ENCODE peak calls at places on chromosomes 4 and X, in nine cellular contexts. One of them, this sample, is unnamed.

GRCh38 chrX:57294961-57295360 is 8.5 kb downstream of the FAAH2 start:
- DNase-seq in activated naive CD4-positive, alpha-beta T cell treated with anti-CD3 and anti-CD28 coated beads, Interleukin-2, amount 50 U/mL, for 16 hours: no peak
- DNase-seq in GF-D8: no peak
- DNase-seq in stimulated activated CD4-positive, alpha-beta T cell treated with anti-CD3 and anti-CD28 coated beads, TNF-alpha, amount 100 ng/mL, for 48 hours: no peak
- DNase-seq in ACHN: no peak
- DNase-seq in stimulated activated CD8-positive, alpha-beta memory T cell treated with anti-CD3 and anti-CD28 coated beads, Interleukin-4, amount 100 ng/mL, for 48 hours: no peak
- DNase-seq in Kasumi-1: no peak
- DNase-seq in HFF-Myc: no peak
- DNase-seq in EH: no peak
- DNase-seq in this sample: no peak

GRCh38 chr4:122313001-122313400 is 65.8 kb upstream of the ADAD1 start:
- DNase-seq in activated naive CD4-positive, alpha-beta T cell treated with anti-CD3 and anti-CD28 coated beads, Interleukin-2, amount 50 U/mL, for 16 hours: no peak
- DNase-seq in GF-D8: no peak
- DNase-seq in stimulated activated CD4-positive, alpha-beta T cell treated with anti-CD3 and anti-CD28 coated beads, TNF-alpha, amount 100 ng/mL, for 48 hours: no peak
- DNase-seq in ACHN: no peak
- DNase-seq in stimulated activated CD8-positive, alpha-beta memory T cell treated with anti-CD3 and anti-CD28 coated beads, Interleukin-4, amount 100 ng/mL, for 48 hours: no peak
- DNase-seq in Kasumi-1: no peak
- DNase-seq in HFF-Myc: no peak
- DNase-seq in EH: peak
- DNase-seq in this sample: no peak

GRCh38 chr4:185510803-185511202 is 24.5 kb downstream of the PDLIM3 start:
- DNase-seq in activated naive CD4-positive, alpha-beta T cell treated with anti-CD3 and anti-CD28 coated beads, Interleukin-2, amount 50 U/mL, for 16 hours: no peak
- DNase-seq in GF-D8: no peak
- DNase-seq in stimulated activated CD4-positive, alpha-beta T cell treated with anti-CD3 and anti-CD28 coated beads, TNF-alpha, amount 100 ng/mL, for 48 hours: no peak
- DNase-seq in ACHN: no peak
- DNase-seq in stimulated activated CD8-positive, alpha-beta memory T cell treated with anti-CD3 and anti-CD28 coated beads, Interleukin-4, amount 100 ng/mL, for 48 hours: no peak
- DNase-seq in Kasumi-1: no peak
- DNase-seq in HFF-Myc: no peak
- DNase-seq in EH: no peak
- DNase-seq in this sample: no peak

GRCh38 chr4:53617101-53617680 is 25.9 kb upstream of the LNX1 start:
- DNase-seq in activated naive CD4-positive, alpha-beta T cell treated with anti-CD3 and anti-CD28 coated beads, Interleukin-2, amount 50 U/mL, for 16 hours: no peak
- DNase-seq in GF-D8: no peak
- DNase-seq in stimulated activated CD4-positive, alpha-beta T cell treated with anti-CD3 and anti-CD28 coated beads, TNF-alpha, amount 100 ng/mL, for 48 hours: no peak
- DNase-seq in ACHN: no peak
- DNase-seq in stimulated activated CD8-positive, alpha-beta memory T cell treated with anti-CD3 and anti-CD28 coated beads, Interleukin-4, amount 100 ng/mL, for 48 hours: no peak
- DNase-seq in Kasumi-1: no peak
- DNase-seq in HFF-Myc: no peak
- DNase-seq in EH: no peak
- DNase-seq in this sample: no peak

GRCh38 chr4:47641755-47642154 is 156.7 kb downstream of the ATP10D start:
- DNase-seq in activated naive CD4-positive, alpha-beta T cell treated with anti-CD3 and anti-CD28 coated beads, Interleukin-2, amount 50 U/mL, for 16 hours: no peak
- DNase-seq in GF-D8: no peak
- DNase-seq in stimulated activated CD4-positive, alpha-beta T cell treated with anti-CD3 and anti-CD28 coated beads, TNF-alpha, amount 100 ng/mL, for 48 hours: no peak
- DNase-seq in ACHN: no peak
- DNase-seq in stimulated activated CD8-positive, alpha-beta memory T cell treated with anti-CD3 and anti-CD28 coated beads, Interleukin-4, amount 100 ng/mL, for 48 hours: no peak
- DNase-seq in Kasumi-1: no peak
- DNase-seq in HFF-Myc: no peak
- DNase-seq in EH: peak
- DNase-seq in this sample: no peak

GRCh38 chr4:183098080-183098722 is 856 bp upstream of the WWC2 start:
- DNase-seq in activated naive CD4-positive, alpha-beta T cell treated with anti-CD3 and anti-CD28 coated beads, Interleukin-2, amount 50 U/mL, for 16 hours: peak
- DNase-seq in GF-D8: no peak
- DNase-seq in stimulated activated CD4-positive, alpha-beta T cell treated with anti-CD3 and anti-CD28 coated beads, TNF-alpha, amount 100 ng/mL, for 48 hours: no peak
- DNase-seq in ACHN: peak
- DNase-seq in stimulated activated CD8-positive, alpha-beta memory T cell treated with anti-CD3 and anti-CD28 coated beads, Interleukin-4, amount 100 ng/mL, for 48 hours: peak
- DNase-seq in Kasumi-1: no peak
- DNase-seq in HFF-Myc: no peak
- DNase-seq in EH: peak
- DNase-seq in this sample: peak

GRCh38 chr4:176034498-176034897 is 31.1 kb upstream of the WDR17 start:
- DNase-seq in activated naive CD4-positive, alpha-beta T cell treated with anti-CD3 and anti-CD28 coated beads, Interleukin-2, amount 50 U/mL, for 16 hours: no peak
- DNase-seq in GF-D8: no peak
- DNase-seq in stimulated activated CD4-positive, alpha-beta T cell treated with anti-CD3 and anti-CD28 coated beads, TNF-alpha, amount 100 ng/mL, for 48 hours: peak
- DNase-seq in ACHN: peak
- DNase-seq in stimulated activated CD8-positive, alpha-beta memory T cell treated with anti-CD3 and anti-CD28 coated beads, Interleukin-4, amount 100 ng/mL, for 48 hours: no peak
- DNase-seq in Kasumi-1: no peak
- DNase-seq in HFF-Myc: peak
- DNase-seq in EH: peak
- DNase-seq in this sample: no peak

GRCh38 chrX:13013353-13014110 is 30.9 kb downstream of the FAM9C start:
- DNase-seq in activated naive CD4-positive, alpha-beta T cell treated with anti-CD3 and anti-CD28 coated beads, Interleukin-2, amount 50 U/mL, for 16 hours: no peak
- DNase-seq in GF-D8: peak
- DNase-seq in stimulated activated CD4-positive, alpha-beta T cell treated with anti-CD3 and anti-CD28 coated beads, TNF-alpha, amount 100 ng/mL, for 48 hours: no peak
- DNase-seq in ACHN: no peak
- DNase-seq in stimulated activated CD8-positive, alpha-beta memory T cell treated with anti-CD3 and anti-CD28 coated beads, Interleukin-4, amount 100 ng/mL, for 48 hours: no peak
- DNase-seq in Kasumi-1: peak
- DNase-seq in HFF-Myc: no peak
- DNase-seq in EH: peak
- DNase-seq in this sample: no peak

GRCh38 chr4:112185740-112186670 is 40.8 kb downstream of the FAM241A start:
- DNase-seq in activated naive CD4-positive, alpha-beta T cell treated with anti-CD3 and anti-CD28 coated beads, Interleukin-2, amount 50 U/mL, for 16 hours: no peak
- DNase-seq in GF-D8: no peak
- DNase-seq in stimulated activated CD4-positive, alpha-beta T cell treated with anti-CD3 and anti-CD28 coated beads, TNF-alpha, amount 100 ng/mL, for 48 hours: no peak
- DNase-seq in ACHN: no peak
- DNase-seq in stimulated activated CD8-positive, alpha-beta memory T cell treated with anti-CD3 and anti-CD28 coated beads, Interleukin-4, amount 100 ng/mL, for 48 hours: no peak
- DNase-seq in Kasumi-1: peak
- DNase-seq in HFF-Myc: no peak
- DNase-seq in EH: no peak
- DNase-seq in this sample: no peak

GRCh38 chr4:38795087-38795486 is 9.5 kb downstream of the TLR1 start:
- DNase-seq in activated naive CD4-positive, alpha-beta T cell treated with anti-CD3 and anti-CD28 coated beads, Interleukin-2, amount 50 U/mL, for 16 hours: no peak
- DNase-seq in GF-D8: no peak
- DNase-seq in stimulated activated CD4-positive, alpha-beta T cell treated with anti-CD3 and anti-CD28 coated beads, TNF-alpha, amount 100 ng/mL, for 48 hours: no peak
- DNase-seq in ACHN: no peak
- DNase-seq in stimulated activated CD8-positive, alpha-beta memory T cell treated with anti-CD3 and anti-CD28 coated beads, Interleukin-4, amount 100 ng/mL, for 48 hours: no peak
- DNase-seq in Kasumi-1: no peak
- DNase-seq in HFF-Myc: no peak
- DNase-seq in EH: no peak
- DNase-seq in this sample: no peak

GRCh38 chr4:123120473-123120872 is 198.1 kb upstream of the NUDT6 start:
- DNase-seq in activated naive CD4-positive, alpha-beta T cell treated with anti-CD3 and anti-CD28 coated beads, Interleukin-2, amount 50 U/mL, for 16 hours: no peak
- DNase-seq in GF-D8: no peak
- DNase-seq in stimulated activated CD4-positive, alpha-beta T cell treated with anti-CD3 and anti-CD28 coated beads, TNF-alpha, amount 100 ng/mL, for 48 hours: no peak
- DNase-seq in ACHN: no peak
- DNase-seq in stimulated activated CD8-positive, alpha-beta memory T cell treated with anti-CD3 and anti-CD28 coated beads, Interleukin-4, amount 100 ng/mL, for 48 hours: no peak
- DNase-seq in Kasumi-1: no peak
- DNase-seq in HFF-Myc: no peak
- DNase-seq in EH: peak
- DNase-seq in this sample: no peak

GRCh38 chrX:8345473-8345872 is 119.2 kb upstream of the VCX3B start:
- DNase-seq in activated naive CD4-positive, alpha-beta T cell treated with anti-CD3 and anti-CD28 coated beads, Interleukin-2, amount 50 U/mL, for 16 hours: no peak
- DNase-seq in GF-D8: no peak
- DNase-seq in stimulated activated CD4-positive, alpha-beta T cell treated with anti-CD3 and anti-CD28 coated beads, TNF-alpha, amount 100 ng/mL, for 48 hours: no peak
- DNase-seq in ACHN: no peak
- DNase-seq in stimulated activated CD8-positive, alpha-beta memory T cell treated with anti-CD3 and anti-CD28 coated beads, Interleukin-4, amount 100 ng/mL, for 48 hours: no peak
- DNase-seq in Kasumi-1: no peak
- DNase-seq in HFF-Myc: no peak
- DNase-seq in EH: no peak
- DNase-seq in this sample: no peak

GRCh38 chr4:77100234-77100633 is 24.4 kb upstream of the CCNI start:
- DNase-seq in activated naive CD4-positive, alpha-beta T cell treated with anti-CD3 and anti-CD28 coated beads, Interleukin-2, amount 50 U/mL, for 16 hours: no peak
- DNase-seq in GF-D8: peak
- DNase-seq in stimulated activated CD4-positive, alpha-beta T cell treated with anti-CD3 and anti-CD28 coated beads, TNF-alpha, amount 100 ng/mL, for 48 hours: no peak
- DNase-seq in ACHN: no peak
- DNase-seq in stimulated activated CD8-positive, alpha-beta memory T cell treated with anti-CD3 and anti-CD28 coated beads, Interleukin-4, amount 100 ng/mL, for 48 hours: no peak
- DNase-seq in Kasumi-1: peak
- DNase-seq in HFF-Myc: no peak
- DNase-seq in EH: peak
- DNase-seq in this sample: no peak

GRCh38 chr4:186854256-186854655 is 130.6 kb upstream of the FAT1 start:
- DNase-seq in activated naive CD4-positive, alpha-beta T cell treated with anti-CD3 and anti-CD28 coated beads, Interleukin-2, amount 50 U/mL, for 16 hours: no peak
- DNase-seq in GF-D8: no peak
- DNase-seq in stimulated activated CD4-positive, alpha-beta T cell treated with anti-CD3 and anti-CD28 coated beads, TNF-alpha, amount 100 ng/mL, for 48 hours: no peak
- DNase-seq in ACHN: peak
- DNase-seq in stimulated activated CD8-positive, alpha-beta memory T cell treated with anti-CD3 and anti-CD28 coated beads, Interleukin-4, amount 100 ng/mL, for 48 hours: no peak
- DNase-seq in Kasumi-1: no peak
- DNase-seq in HFF-Myc: no peak
- DNase-seq in EH: peak
- DNase-seq in this sample: no peak

GRCh38 chr4:133095591-133095990 is 53.5 kb upstream of the PCDH10 start:
- DNase-seq in activated naive CD4-positive, alpha-beta T cell treated with anti-CD3 and anti-CD28 coated beads, Interleukin-2, amount 50 U/mL, for 16 hours: no peak
- DNase-seq in GF-D8: no peak
- DNase-seq in stimulated activated CD4-positive, alpha-beta T cell treated with anti-CD3 and anti-CD28 coated beads, TNF-alpha, amount 100 ng/mL, for 48 hours: no peak
- DNase-seq in ACHN: no peak
- DNase-seq in stimulated activated CD8-positive, alpha-beta memory T cell treated with anti-CD3 and anti-CD28 coated beads, Interleukin-4, amount 100 ng/mL, for 48 hours: no peak
- DNase-seq in Kasumi-1: no peak
- DNase-seq in HFF-Myc: no peak
- DNase-seq in EH: no peak
- DNase-seq in this sample: no peak

GRCh38 chrX:34404386-34405070 is 252.6 kb downstream of the TMEM47 start:
- DNase-seq in activated naive CD4-positive, alpha-beta T cell treated with anti-CD3 and anti-CD28 coated beads, Interleukin-2, amount 50 U/mL, for 16 hours: no peak
- DNase-seq in GF-D8: no peak
- DNase-seq in stimulated activated CD4-positive, alpha-beta T cell treated with anti-CD3 and anti-CD28 coated beads, TNF-alpha, amount 100 ng/mL, for 48 hours: no peak
- DNase-seq in ACHN: no peak
- DNase-seq in stimulated activated CD8-positive, alpha-beta memory T cell treated with anti-CD3 and anti-CD28 coated beads, Interleukin-4, amount 100 ng/mL, for 48 hours: no peak
- DNase-seq in Kasumi-1: no peak
- DNase-seq in HFF-Myc: no peak
- DNase-seq in EH: peak
- DNase-seq in this sample: no peak

GRCh38 chr4:16083217-16084191 is at the start of gene PROM1:
- DNase-seq in activated naive CD4-positive, alpha-beta T cell treated with anti-CD3 and anti-CD28 coated beads, Interleukin-2, amount 50 U/mL, for 16 hours: peak
- DNase-seq in GF-D8: no peak
- DNase-seq in stimulated activated CD4-positive, alpha-beta T cell treated with anti-CD3 and anti-CD28 coated beads, TNF-alpha, amount 100 ng/mL, for 48 hours: no peak
- DNase-seq in ACHN: no peak
- DNase-seq in stimulated activated CD8-positive, alpha-beta memory T cell treated with anti-CD3 and anti-CD28 coated beads, Interleukin-4, amount 100 ng/mL, for 48 hours: peak
- DNase-seq in Kasumi-1: no peak
- DNase-seq in HFF-Myc: no peak
- DNase-seq in EH: no peak
- DNase-seq in this sample: no peak

GRCh38 chrX:22699591-22700091 is 300.1 kb upstream of the DDX53 start:
- DNase-seq in activated naive CD4-positive, alpha-beta T cell treated with anti-CD3 and anti-CD28 coated beads, Interleukin-2, amount 50 U/mL, for 16 hours: no peak
- DNase-seq in GF-D8: no peak
- DNase-seq in stimulated activated CD4-positive, alpha-beta T cell treated with anti-CD3 and anti-CD28 coated beads, TNF-alpha, amount 100 ng/mL, for 48 hours: no peak
- DNase-seq in ACHN: no peak
- DNase-seq in stimulated activated CD8-positive, alpha-beta memory T cell treated with anti-CD3 and anti-CD28 coated beads, Interleukin-4, amount 100 ng/mL, for 48 hours: no peak
- DNase-seq in Kasumi-1: no peak
- DNase-seq in HFF-Myc: peak
- DNase-seq in EH: peak
- DNase-seq in this sample: no peak

GRCh38 chr4:73646117-73646516 is 25.9 kb upstream of the RASSF6 start:
- DNase-seq in activated naive CD4-positive, alpha-beta T cell treated with anti-CD3 and anti-CD28 coated beads, Interleukin-2, amount 50 U/mL, for 16 hours: no peak
- DNase-seq in GF-D8: no peak
- DNase-seq in stimulated activated CD4-positive, alpha-beta T cell treated with anti-CD3 and anti-CD28 coated beads, TNF-alpha, amount 100 ng/mL, for 48 hours: no peak
- DNase-seq in ACHN: no peak
- DNase-seq in stimulated activated CD8-positive, alpha-beta memory T cell treated with anti-CD3 and anti-CD28 coated beads, Interleukin-4, amount 100 ng/mL, for 48 hours: no peak
- DNase-seq in Kasumi-1: no peak
- DNase-seq in HFF-Myc: no peak
- DNase-seq in EH: no peak
- DNase-seq in this sample: no peak

GRCh38 chr4:121484633-121485032 is 103.8 kb upstream of the QRFPR start:
- DNase-seq in activated naive CD4-positive, alpha-beta T cell treated with anti-CD3 and anti-CD28 coated beads, Interleukin-2, amount 50 U/mL, for 16 hours: no peak
- DNase-seq in GF-D8: no peak
- DNase-seq in stimulated activated CD4-positive, alpha-beta T cell treated with anti-CD3 and anti-CD28 coated beads, TNF-alpha, amount 100 ng/mL, for 48 hours: no peak
- DNase-seq in ACHN: peak
- DNase-seq in stimulated activated CD8-positive, alpha-beta memory T cell treated with anti-CD3 and anti-CD28 coated beads, Interleukin-4, amount 100 ng/mL, for 48 hours: no peak
- DNase-seq in Kasumi-1: peak
- DNase-seq in HFF-Myc: peak
- DNase-seq in EH: peak
- DNase-seq in this sample: no peak

GRCh38 chrX:81308086-81308852 is 106.4 kb downstream of the SH3BGRL start:
- DNase-seq in activated naive CD4-positive, alpha-beta T cell treated with anti-CD3 and anti-CD28 coated beads, Interleukin-2, amount 50 U/mL, for 16 hours: no peak
- DNase-seq in GF-D8: peak
- DNase-seq in stimulated activated CD4-positive, alpha-beta T cell treated with anti-CD3 and anti-CD28 coated beads, TNF-alpha, amount 100 ng/mL, for 48 hours: no peak
- DNase-seq in ACHN: no peak
- DNase-seq in stimulated activated CD8-positive, alpha-beta memory T cell treated with anti-CD3 and anti-CD28 coated beads, Interleukin-4, amount 100 ng/mL, for 48 hours: no peak
- DNase-seq in Kasumi-1: peak
- DNase-seq in HFF-Myc: no peak
- DNase-seq in EH: no peak
- DNase-seq in this sample: no peak

This sample was measured in activated effector memory CD4-positive, alpha-beta T cell treated with anti-CD3 and anti-CD28 coated beads, Interleukin-2, amount 50 U/mL, for 16 hours.